ENCODE peak calls at places on chromosomes 13 and 19, in seven cellular contexts. F is body of pancreas, N is fibroblast of the aortic adventitia, W is WTC11, R is astrocyte, U is right atrium auricular region, I is fibroblast of pulmonary artery. A is an unnamed sample.
A peak's percentile ranks its signal among the peaks of the same experiment; 100 is the strongest.

GRCh38 chr13:64482373-64482772 is 2747.8 kb downstream of the PCDH9 start:
- DNase-seq in F (no peak), N (no peak), W (no peak), R (no peak), U (no peak), I (no peak), A (peak; percentile 47)

GRCh38 chr19:15399234-15399515 is 19.6 kb upstream of the AKAP8 start:
- DNase-seq in F (no peak), N (no peak), W (no peak), R (no peak), U (no peak), I (no peak), A (no peak)

GRCh38 chr13:110957181-110957884 is 42.5 kb upstream of the ANKRD10 start:
- DNase-seq in F (no peak), N (no peak), W (peak; percentile 55), R (no peak), U (no peak), I (no peak), A (peak; percentile 29)

GRCh38 chr19:752652-753517 is 2.0 kb downstream of the MISP start:
- DNase-seq in F (no peak), N (peak; percentile 83), W (no peak), R (peak; percentile 79), U (peak; percentile 62), I (peak; percentile 74), A (peak; percentile 80)

GRCh38 chr13:23674795-23675640 is 104.8 kb downstream of the TNFRSF19 start:
- DNase-seq in F (no peak), N (peak; percentile 88), W (no peak), R (peak; percentile 90), U (no peak), I (peak; percentile 83), A (peak; percentile 79)

GRCh38 chr13:45385912-45386311 is 32.3 kb downstream of the SLC25A30 start:
- DNase-seq in F (no peak), N (no peak), W (no peak), R (no peak), U (no peak), I (no peak), A (no peak)

GRCh38 chr13:80084086-80084676 is 256.7 kb downstream of the SPRY2 start:
- DNase-seq in F (no peak), N (peak; percentile 98), W (no peak), R (peak; percentile 78), U (no peak), I (peak; percentile 96), A (peak; percentile 94)

GRCh38 chr19:42295831-42296525 is 6.0 kb upstream of the PRR19 start:
- DNase-seq in F (peak; percentile 88), N (peak; percentile 58), W (peak; percentile 97), R (no peak), U (peak; percentile 90), I (peak; percentile 66), A (peak; percentile 38)

GRCh38 chr13:51821666-51822065 is 17.7 kb upstream of the DHRS12 start:
- DNase-seq in F (no peak), N (no peak), W (no peak), R (no peak), U (no peak), I (no peak), A (no peak)

GRCh38 chr19:13839938-13840750 is 36.8 kb upstream of the NANOS3 start:
- DNase-seq in F (peak; percentile 21), N (peak; percentile 34), W (no peak), R (no peak), U (no peak), I (no peak), A (peak; percentile 75)

GRCh38 chr13:91017669-91018053 is 329.8 kb upstream of the MIR17HG start:
- DNase-seq in F (peak; percentile 30), N (no peak), W (peak; percentile 25), R (peak; percentile 0), U (no peak), I (no peak), A (no peak)

GRCh38 chr19:10553943-10554381 is 10.3 kb downstream of the ATG4D start:
- DNase-seq in F (no peak), N (no peak), W (no peak), R (no peak), U (no peak), I (no peak), A (no peak)

GRCh38 chr13:59047546-59047945 is 1116.2 kb downstream of the DIAPH3 start:
- DNase-seq in F (no peak), N (no peak), W (no peak), R (peak; percentile 23), U (no peak), I (no peak), A (no peak)

GRCh38 chr13:79346300-79346914 is 59.6 kb downstream of the RBM26 start:
- DNase-seq in F (no peak), N (no peak), W (no peak), R (peak; percentile 30), U (no peak), I (no peak), A (no peak)

GRCh38 chr19:35816262-35816661 is 3.6 kb upstream of the PRODH2 start:
- DNase-seq in F (no peak), N (no peak), W (no peak), R (no peak), U (no peak), I (no peak), A (no peak)

GRCh38 chr19:6126335-6126974 is 9.0 kb upstream of the ACSBG2 start:
- DNase-seq in F (no peak), N (peak; percentile 73), W (no peak), R (peak; percentile 41), U (no peak), I (peak; percentile 83), A (peak; percentile 58)

GRCh38 chr19:6856749-6857372 is 30.5 kb upstream of the ADGRE1 start:
- DNase-seq in F (no peak), N (no peak), W (no peak), R (no peak), U (no peak), I (no peak), A (no peak)

GRCh38 chr19:42396248-42396541 is 6.1 kb upstream of the CNFN start:
- DNase-seq in F (no peak), N (no peak), W (no peak), R (no peak), U (no peak), I (no peak), A (no peak)

GRCh38 chr13:47639716-47640447 is 361.2 kb downstream of the SUCLA2 start:
- DNase-seq in F (no peak), N (no peak), W (no peak), R (no peak), U (no peak), I (no peak), A (no peak)

GRCh38 chr19:58291943-58292342 is 13.2 kb downstream of the ZNF8 start:
- DNase-seq in F (no peak), N (no peak), W (no peak), R (no peak), U (no peak), I (no peak), A (no peak)

GRCh38 chr19:16325161-16325527 is 518 bp downstream of the KLF2 start:
- DNase-seq in F (peak; percentile 38), N (no peak), W (peak; percentile 54), R (no peak), U (no peak), I (no peak), A (no peak)

GRCh38 chr13:49371943-49372636 is 71.8 kb downstream of the CAB39L start:
- DNase-seq in F (no peak), N (peak; percentile 15), W (no peak), R (peak; percentile 61), U (no peak), I (no peak), A (no peak)

GRCh38 chr19:5578094-5578846 is 10.5 kb upstream of the TINCR start:
- DNase-seq in F (peak; percentile 70), N (peak; percentile 48), W (peak; percentile 88), R (no peak), U (no peak), I (peak; percentile 55), A (peak; percentile 9)

GRCh38 chr19:19320362-19321142 is at the start of the genes MAU2 and SUGP1:
- DNase-seq in F (peak; percentile 87), N (peak; percentile 92), W (peak; percentile 90), R (peak; percentile 80), U (peak; percentile 89), I (peak; percentile 93), A (peak; percentile 89)
- TF ChIP-seq CTCF in F (peak; percentile 60), N (peak; percentile 48), W (no peak), R (no peak), U (no peak), I (peak; percentile 15), A (peak; percentile 49)

GRCh38 chr19:1783354-1783753 is 28.7 kb downstream of the ATP8B3 start:
- DNase-seq in F (no peak), N (no peak), W (no peak), R (no peak), U (no peak), I (no peak), A (no peak)

GRCh38 chr19:1779604-1779973 is 26.3 kb downstream of the ONECUT3 start:
- DNase-seq in F (no peak), N (no peak), W (no peak), R (no peak), U (no peak), I (no peak), A (no peak)

GRCh38 chr19:1777149-1777548 is 23.8 kb downstream of the ONECUT3 start:
- DNase-seq in F (no peak), N (no peak), W (no peak), R (no peak), U (no peak), I (no peak), A (no peak)

GRCh38 chr19:1782501-1782900 is 29.2 kb downstream of the ONECUT3 start:
- DNase-seq in F (no peak), N (no peak), W (no peak), R (no peak), U (no peak), I (no peak), A (no peak)

DNA sequence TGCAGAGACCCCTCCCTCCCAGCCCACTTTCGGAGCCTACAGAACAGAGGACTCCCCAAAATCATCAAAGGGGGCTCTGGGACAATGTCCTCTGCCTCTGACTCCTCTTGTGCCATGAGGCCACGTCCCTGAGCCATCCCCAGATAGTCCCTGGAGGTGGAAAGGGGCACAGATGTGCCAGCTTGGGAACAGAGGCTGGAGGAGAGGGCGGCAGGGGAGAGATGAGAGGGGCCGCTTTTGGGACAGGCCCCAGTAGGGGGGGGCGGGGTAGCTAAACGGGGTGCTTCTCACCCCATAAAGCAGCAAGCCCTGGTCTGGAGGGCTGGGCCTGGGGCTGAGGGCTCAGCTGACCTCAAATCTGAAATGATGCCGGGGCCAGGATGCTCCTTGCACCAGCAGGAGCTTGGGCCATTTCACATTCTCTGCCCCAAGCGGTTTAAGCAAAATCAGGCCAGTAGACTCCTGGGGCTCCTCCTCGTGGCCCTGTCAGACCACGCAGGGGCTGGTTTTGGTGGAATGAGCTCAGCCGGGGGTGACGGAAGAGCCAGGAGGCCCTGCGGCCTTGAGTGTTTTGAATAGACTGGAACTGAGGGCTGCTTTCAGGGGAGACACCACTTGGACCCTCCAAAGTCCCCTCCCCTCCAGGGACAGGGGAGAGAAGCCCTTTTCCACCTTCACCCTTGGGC is 27.1 kb downstream of the ONECUT3 start:
- DNase-seq in F (no peak), N (no peak), W (no peak), R (no peak), U (no peak), I (no peak), A (peak; percentile 40)
- TF ChIP-seq CTCF in F (no peak), N (peak; percentile 29), W (no peak), R (peak; percentile 13), U (no peak), I (peak; percentile 16), A (peak; percentile 49)

GRCh38 chr19:8988204-8988603 is 22.0 kb downstream of the MUC16 start:
- DNase-seq in F (no peak), N (no peak), W (peak; percentile 19), R (no peak), U (no peak), I (no peak), A (no peak)
- TF ChIP-seq CTCF in F (no peak), N (no peak), W (peak; percentile 30), R (no peak), U (no peak), I (no peak), A (peak; percentile 26)

GRCh38 chr19:12773571-12773970 is 1.8 kb downstream of the HOOK2 start:
- DNase-seq in F (no peak), N (peak; percentile 55), W (no peak), R (no peak), U (no peak), I (peak; percentile 40), A (no peak)
- TF ChIP-seq CTCF in F (no peak), N (peak; percentile 58), W (no peak), R (peak; percentile 22), U (no peak), I (peak; percentile 42), A (peak; percentile 66)